ENCODE peak calls at places on chromosomes 5 and 9, in ten cellular contexts. One of them, this sample, is unnamed.

GRCh38 chr5:56357426-56357825 is 124.3 kb upstream of the ANKRD55 start:
- DNase-seq in thoracic aorta: no peak
- DNase-seq in WERI-Rb-1: no peak
- DNase-seq in stomach: no peak
- DNase-seq in cardiac muscle cell: no peak
- DNase-seq in fibroblast of lung: no peak
- DNase-seq in transverse colon: no peak
- DNase-seq in breast epithelium: no peak
- DNase-seq in spleen: no peak
- DNase-seq in left ventricle myocardium inferior: no peak
- DNase-seq in this sample: no peak

GRCh38 chr9:30075451-30076199 is 2308.8 kb upstream of the ACO1 start:
- DNase-seq in thoracic aorta: no peak
- DNase-seq in WERI-Rb-1: no peak
- DNase-seq in stomach: no peak
- DNase-seq in cardiac muscle cell: no peak
- DNase-seq in fibroblast of lung: no peak
- DNase-seq in transverse colon: no peak
- DNase-seq in breast epithelium: no peak
- DNase-seq in spleen: no peak
- DNase-seq in left ventricle myocardium inferior: no peak
- DNase-seq in this sample: no peak

GRCh38 chr5:106894964-106895363 is 775.8 kb downstream of the EFNA5 start:
- DNase-seq in thoracic aorta: no peak
- DNase-seq in WERI-Rb-1: no peak
- DNase-seq in stomach: no peak
- DNase-seq in cardiac muscle cell: peak; percentile 27
- DNase-seq in fibroblast of lung: peak; percentile 52
- DNase-seq in transverse colon: no peak
- DNase-seq in breast epithelium: no peak
- DNase-seq in spleen: no peak
- DNase-seq in left ventricle myocardium inferior: no peak
- DNase-seq in this sample: no peak

GRCh38 chr5:121974261-121974660 is 12.5 kb downstream of the SRFBP1 start:
- DNase-seq in thoracic aorta: no peak
- DNase-seq in WERI-Rb-1: no peak
- DNase-seq in stomach: no peak
- DNase-seq in cardiac muscle cell: peak; percentile 80
- DNase-seq in fibroblast of lung: peak; percentile 50
- DNase-seq in transverse colon: no peak
- DNase-seq in breast epithelium: no peak
- DNase-seq in spleen: no peak
- DNase-seq in left ventricle myocardium inferior: no peak
- DNase-seq in this sample: no peak

GRCh38 chr9:92747459-92748232 is 17.0 kb downstream of the BICD2 start:
- DNase-seq in thoracic aorta: no peak
- DNase-seq in WERI-Rb-1: no peak
- DNase-seq in stomach: no peak
- DNase-seq in cardiac muscle cell: no peak
- DNase-seq in fibroblast of lung: peak; percentile 39
- DNase-seq in transverse colon: no peak
- DNase-seq in breast epithelium: no peak
- DNase-seq in spleen: peak; percentile 62
- DNase-seq in left ventricle myocardium inferior: no peak
- DNase-seq in this sample: no peak

GRCh38 chr9:81622471-81623245 is 66.7 kb downstream of the TLE1 start:
- DNase-seq in thoracic aorta: no peak
- DNase-seq in WERI-Rb-1: no peak
- DNase-seq in stomach: no peak
- DNase-seq in cardiac muscle cell: no peak
- DNase-seq in fibroblast of lung: no peak
- DNase-seq in transverse colon: no peak
- DNase-seq in breast epithelium: no peak
- DNase-seq in spleen: no peak
- DNase-seq in left ventricle myocardium inferior: no peak
- DNase-seq in this sample: no peak

GRCh38 chr9:83304686-83305085 is 233.5 kb downstream of the FRMD3 start:
- DNase-seq in thoracic aorta: peak; percentile 27
- DNase-seq in WERI-Rb-1: no peak
- DNase-seq in stomach: peak; percentile 75
- DNase-seq in cardiac muscle cell: peak; percentile 98
- DNase-seq in fibroblast of lung: peak; percentile 87
- DNase-seq in transverse colon: peak; percentile 41
- DNase-seq in breast epithelium: peak; percentile 55
- DNase-seq in spleen: no peak
- DNase-seq in left ventricle myocardium inferior: peak; percentile 88
- DNase-seq in this sample: no peak

GRCh38 chr9:95284667-95285066 is 32.8 kb downstream of the FANCC start:
- DNase-seq in thoracic aorta: no peak
- DNase-seq in WERI-Rb-1: no peak
- DNase-seq in stomach: no peak
- DNase-seq in cardiac muscle cell: no peak
- DNase-seq in fibroblast of lung: no peak
- DNase-seq in transverse colon: no peak
- DNase-seq in breast epithelium: no peak
- DNase-seq in spleen: no peak
- DNase-seq in left ventricle myocardium inferior: no peak
- DNase-seq in this sample: no peak

GRCh38 chr9:121498150-121498486 is 1.5 kb downstream of the GGTA1 start:
- DNase-seq in thoracic aorta: no peak
- DNase-seq in WERI-Rb-1: peak; percentile 89
- DNase-seq in stomach: peak; percentile 56
- DNase-seq in cardiac muscle cell: peak; percentile 82
- DNase-seq in fibroblast of lung: peak; percentile 64
- DNase-seq in transverse colon: peak; percentile 49
- DNase-seq in breast epithelium: no peak
- DNase-seq in spleen: no peak
- DNase-seq in left ventricle myocardium inferior: peak; percentile 34
- DNase-seq in this sample: peak; percentile 29
- H3K4me3 ChIP-seq in thoracic aorta: peak overlapping the region; percentile 75
- H3K4me3 ChIP-seq in WERI-Rb-1: peak overlapping the region; percentile 59
- H3K4me3 ChIP-seq in stomach: peak overlapping the region; percentile 47
- H3K4me3 ChIP-seq in cardiac muscle cell: peak overlapping the region; percentile 43
- H3K4me3 ChIP-seq in fibroblast of lung: no peak overlapping the region
- H3K4me3 ChIP-seq in transverse colon: peak overlapping the region; percentile 48
- H3K4me3 ChIP-seq in breast epithelium: peak overlapping the region; percentile 60
- H3K4me3 ChIP-seq in spleen: peak overlapping the region; percentile 50
- H3K4me3 ChIP-seq in left ventricle myocardium inferior: peak overlapping the region; percentile 83
- H3K4me3 ChIP-seq in this sample: no peak overlapping the region

DNA sequence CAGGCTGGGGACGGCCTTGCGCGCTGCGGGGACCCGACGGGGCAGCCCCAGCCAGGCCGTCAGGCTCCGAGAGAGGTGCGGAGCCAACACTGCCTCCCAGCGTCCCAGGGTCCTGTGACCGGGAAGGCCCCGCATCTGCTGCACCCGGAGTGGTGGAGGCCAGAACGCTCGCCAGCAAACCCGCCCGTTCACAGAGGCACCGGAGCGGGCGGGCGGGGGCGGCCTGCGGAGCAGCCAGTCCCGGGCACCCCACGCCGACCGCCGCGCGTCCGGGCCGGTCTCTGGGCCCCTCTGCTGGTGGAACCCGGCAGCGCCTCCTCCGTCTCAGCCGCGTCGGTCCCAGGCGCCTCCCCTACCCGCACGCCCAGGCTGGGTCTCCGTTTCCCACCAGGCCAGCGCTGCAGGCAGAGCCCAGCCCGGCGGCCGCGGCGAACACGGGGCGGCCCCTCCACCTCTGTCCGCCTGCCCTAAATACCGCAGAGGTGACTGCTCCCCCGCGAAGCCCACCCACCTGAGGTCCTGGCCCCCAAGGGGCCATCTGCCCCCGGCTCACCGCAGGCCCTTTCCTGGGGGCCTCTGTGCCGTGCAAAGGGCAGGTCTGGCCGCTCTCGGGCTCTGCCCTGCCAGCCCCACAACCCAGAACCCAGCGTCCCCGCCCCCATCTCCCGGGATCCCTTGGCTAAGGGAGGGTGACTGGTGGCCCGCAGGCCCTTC is 15.9 kb downstream of the EXD3 start:
- DNase-seq in thoracic aorta: no peak
- DNase-seq in WERI-Rb-1: peak; percentile 78
- DNase-seq in stomach: peak; percentile 79
- DNase-seq in cardiac muscle cell: peak; percentile 82
- DNase-seq in fibroblast of lung: peak; percentile 55
- DNase-seq in transverse colon: peak; percentile 79
- DNase-seq in breast epithelium: no peak
- DNase-seq in spleen: peak; percentile 89
- DNase-seq in left ventricle myocardium inferior: peak; percentile 72
- DNase-seq in this sample: no peak
- TF ChIP-seq CTCF in thoracic aorta: peak; percentile 80
- TF ChIP-seq CTCF in WERI-Rb-1: peak; percentile 82
- TF ChIP-seq CTCF in stomach: peak; percentile 72
- TF ChIP-seq CTCF in cardiac muscle cell: peak; percentile 73
- TF ChIP-seq CTCF in fibroblast of lung: peak; percentile 59
- TF ChIP-seq CTCF in transverse colon: peak; percentile 59
- TF ChIP-seq CTCF in breast epithelium: peak; percentile 45
- TF ChIP-seq CTCF in spleen: peak; percentile 71
- TF ChIP-seq CTCF in left ventricle myocardium inferior: peak; percentile 93
- TF ChIP-seq CTCF in this sample: peak; percentile 66

DNA sequence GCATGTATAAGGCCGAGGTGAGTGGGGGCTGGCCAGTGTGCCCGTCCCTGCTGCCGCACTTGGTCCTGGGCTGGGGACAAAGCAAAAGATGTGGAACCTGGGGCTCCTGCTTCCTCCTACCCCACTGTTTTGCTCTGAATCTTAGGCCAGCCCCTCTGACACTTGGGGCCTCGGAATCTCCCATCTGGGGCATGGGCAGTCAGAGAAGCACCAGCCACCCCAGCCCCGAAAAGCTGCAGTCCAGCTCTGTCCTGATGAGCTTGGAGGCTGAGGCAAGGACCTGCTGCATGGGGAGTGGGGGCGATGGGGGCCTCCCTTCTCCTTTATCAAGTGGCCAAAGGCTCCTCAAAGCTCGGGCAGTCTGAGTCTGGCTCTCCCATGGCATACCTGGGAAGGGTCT is 31.3 kb downstream of the PTPA start:
- DNase-seq in thoracic aorta: no peak
- DNase-seq in WERI-Rb-1: no peak
- DNase-seq in stomach: no peak
- DNase-seq in cardiac muscle cell: no peak
- DNase-seq in fibroblast of lung: no peak
- DNase-seq in transverse colon: no peak
- DNase-seq in breast epithelium: no peak
- DNase-seq in spleen: no peak
- DNase-seq in left ventricle myocardium inferior: no peak
- DNase-seq in this sample: no peak
- H3K4me3 ChIP-seq in thoracic aorta: peak overlapping the region; percentile 55
- H3K4me3 ChIP-seq in WERI-Rb-1: no peak overlapping the region
- H3K4me3 ChIP-seq in stomach: no peak overlapping the region
- H3K4me3 ChIP-seq in cardiac muscle cell: no peak overlapping the region
- H3K4me3 ChIP-seq in fibroblast of lung: no peak overlapping the region
- H3K4me3 ChIP-seq in transverse colon: no peak overlapping the region
- H3K4me3 ChIP-seq in breast epithelium: no peak overlapping the region
- H3K4me3 ChIP-seq in spleen: no peak overlapping the region
- H3K4me3 ChIP-seq in left ventricle myocardium inferior: peak overlapping the region; percentile 71
- H3K4me3 ChIP-seq in this sample: peak overlapping the region; percentile 45

DNA sequence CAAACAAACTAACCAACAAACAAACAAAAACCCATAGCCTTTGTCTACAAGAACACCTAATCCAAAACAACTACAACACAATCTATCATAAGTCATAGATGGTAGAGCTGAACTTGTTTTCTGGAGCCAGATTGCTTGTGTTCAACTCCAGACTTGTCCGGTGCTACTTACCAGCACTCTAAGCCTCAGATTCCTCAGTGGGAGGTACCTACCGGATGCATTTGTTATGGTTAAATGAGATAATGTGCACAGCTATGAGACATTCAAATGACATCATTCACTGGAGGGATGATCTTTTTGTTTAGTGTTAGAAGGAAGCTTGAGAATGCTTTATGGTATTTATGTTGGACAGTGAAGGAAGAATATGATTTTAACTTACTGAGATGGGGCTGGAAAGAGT is 592.9 kb upstream of the C9orf72 start:
- DNase-seq in thoracic aorta: no peak
- DNase-seq in WERI-Rb-1: no peak
- DNase-seq in stomach: no peak
- DNase-seq in cardiac muscle cell: no peak
- DNase-seq in fibroblast of lung: no peak
- DNase-seq in transverse colon: no peak
- DNase-seq in breast epithelium: no peak
- DNase-seq in spleen: no peak
- DNase-seq in left ventricle myocardium inferior: no peak
- DNase-seq in this sample: no peak
- TF ChIP-seq CTCF in thoracic aorta: no peak
- TF ChIP-seq CTCF in WERI-Rb-1: no peak
- TF ChIP-seq CTCF in stomach: no peak
- TF ChIP-seq CTCF in cardiac muscle cell: no peak
- TF ChIP-seq CTCF in fibroblast of lung: no peak
- TF ChIP-seq CTCF in transverse colon: no peak
- TF ChIP-seq CTCF in breast epithelium: no peak
- TF ChIP-seq CTCF in spleen: no peak
- TF ChIP-seq CTCF in left ventricle myocardium inferior: no peak
- TF ChIP-seq CTCF in this sample: no peak

DNA sequence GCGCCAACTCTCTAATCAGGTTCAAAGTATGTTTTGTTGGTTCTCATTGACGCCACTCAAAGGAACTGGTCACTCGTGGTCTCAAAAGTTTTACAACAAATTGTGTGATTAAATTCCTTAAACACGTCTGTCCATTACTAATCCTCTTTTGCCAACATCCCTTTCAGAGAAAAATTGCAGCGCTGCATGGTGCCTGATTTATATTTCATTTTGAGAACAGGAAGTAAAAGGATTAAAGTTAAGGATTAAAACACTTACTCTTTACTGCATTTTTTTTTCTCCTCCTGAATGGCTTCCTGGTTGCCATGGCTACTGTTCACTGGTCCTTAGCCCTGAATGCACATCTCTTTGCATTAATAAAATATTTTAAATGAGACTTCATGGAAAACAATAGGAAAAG is 383.4 kb downstream of the GLIS3 start:
- DNase-seq in thoracic aorta: no peak
- DNase-seq in WERI-Rb-1: no peak
- DNase-seq in stomach: no peak
- DNase-seq in cardiac muscle cell: no peak
- DNase-seq in fibroblast of lung: no peak
- DNase-seq in transverse colon: no peak
- DNase-seq in breast epithelium: no peak
- DNase-seq in spleen: no peak
- DNase-seq in left ventricle myocardium inferior: no peak
- DNase-seq in this sample: no peak
- H3K4me3 ChIP-seq in thoracic aorta: no peak overlapping the region
- H3K4me3 ChIP-seq in WERI-Rb-1: no peak overlapping the region
- H3K4me3 ChIP-seq in stomach: no peak overlapping the region
- H3K4me3 ChIP-seq in cardiac muscle cell: no peak overlapping the region
- H3K4me3 ChIP-seq in fibroblast of lung: no peak overlapping the region
- H3K4me3 ChIP-seq in transverse colon: no peak overlapping the region
- H3K4me3 ChIP-seq in breast epithelium: no peak overlapping the region
- H3K4me3 ChIP-seq in spleen: no peak overlapping the region
- H3K4me3 ChIP-seq in left ventricle myocardium inferior: no peak overlapping the region
- H3K4me3 ChIP-seq in this sample: no peak overlapping the region